ENCODE peak calls at places on chromosomes 16 and 17, in five cellular contexts. Z, E, Y, C and V are unnamed samples.

GRCh38 chr16:67547423-67548264 is 14.7 kb upstream of the CTCF start:
- DNase-seq in Z (no peak), E (peak), C (peak), Y (no peak), V (peak)

GRCh38 chr17:15311996-15312395 is 29.4 kb downstream of the TEKT3 start:
- DNase-seq in C (no peak), E (no peak), Y (no peak), Z (no peak), V (no peak)

GRCh38 chr17:11925271-11926021 is 71.8 kb downstream of the ZNF18 start:
- DNase-seq in C (no peak), Z (no peak), E (no peak), Y (no peak), V (no peak)

GRCh38 chr17:7515912-7516610 is 31.9 kb downstream of the POLR2A start:
- DNase-seq in E (no peak), C (no peak), Y (no peak), Z (no peak), V (no peak)

GRCh38 chr16:8721693-8722348 is 47.4 kb downstream of the ABAT start:
- DNase-seq in Y (no peak), E (no peak), Z (no peak), C (no peak), V (no peak)

GRCh38 chr16:88368994-88369393 is 13.8 kb upstream of the ZNF469 start:
- DNase-seq in E (no peak), Z (no peak), Y (no peak), C (no peak), V (no peak)

GRCh38 chr16:1450218-1450617 is 5.9 kb upstream of the CCDC154 start:
- DNase-seq in C (no peak), Z (no peak), E (no peak), Y (no peak), V (no peak)

GRCh38 chr17:16953841-16954240 is 18.1 kb downstream of the TNFRSF13B start:
- DNase-seq in E (no peak), Z (no peak), Y (no peak), C (no peak), V (no peak)

GRCh38 chr17:8124350-8125195 is 667 bp upstream of the HES7 start:
- DNase-seq in C (peak), Y (no peak), E (no peak), Z (no peak), V (peak)

GRCh38 chr16:66459878-66460277 is 32.8 kb downstream of the BEAN1 start:
- DNase-seq in C (no peak), Y (no peak), Z (no peak), E (no peak), V (no peak)

GRCh38 chr17:80277751-80278671 is 17.4 kb downstream of the RNF213 start:
- DNase-seq in Z (peak), C (no peak), E (no peak), Y (peak), V (no peak)

GRCh38 chr16:20901441-20902112 is 1.0 kb downstream of the LYRM1 start:
- DNase-seq in Z (no peak), C (peak), E (peak), Y (peak), V (peak)

GRCh38 chr17:31509095-31509804 is 117.8 kb downstream of the RAB11FIP4 start:
- DNase-seq in C (peak), E (no peak), Y (no peak), Z (no peak), V (no peak)

GRCh38 chr17:22703786-22704441 is 1011.6 kb downstream of the KCNJ18 start:
- DNase-seq in E (no peak), Y (no peak), C (no peak), Z (no peak), V (no peak)

GRCh38 chr16:89017956-89018604 is 41.1 kb upstream of the CBFA2T3 start:
- DNase-seq in E (no peak), Y (no peak), C (no peak), Z (no peak), V (no peak)

GRCh38 chr16:63302841-63303240 is 1266.6 kb upstream of the CDH8 start:
- DNase-seq in Z (no peak), E (no peak), C (no peak), Y (no peak), V (no peak)

GRCh38 chr16:79607587-79607986 is 7.0 kb upstream of the MAF start:
- DNase-seq in Z (no peak), Y (peak), C (no peak), E (no peak), V (no peak)

GRCh38 chr16:54176376-54176901 is 110.1 kb downstream of the IRX3 start:
- DNase-seq in C (no peak), Z (no peak), E (no peak), Y (no peak), V (no peak)

GRCh38 chr17:40561871-40562611 is 3.2 kb downstream of the CCR7 start:
- DNase-seq in Z (no peak), Y (no peak), C (peak), E (peak), V (peak)

GRCh38 chr17:78284146-78284545 is 52.7 kb downstream of the TMEM235 start:
- DNase-seq in C (no peak), Z (no peak), Y (peak), E (no peak), V (no peak)

GRCh38 chr16:29806096-29806579 is at the start of gene MAZ:
- DNase-seq in Z (no peak), E (no peak), Y (no peak), C (no peak), V (peak)

GRCh38 chr17:17089796-17090641 is 47.8 kb downstream of the MPRIP start:
- DNase-seq in Y (no peak), E (no peak), Z (no peak), C (no peak), V (no peak)

GRCh38 chr16:12661656-12662172 is 142.0 kb downstream of the CPPED1 start:
- DNase-seq in Z (peak), C (peak), Y (peak), E (no peak), V (peak)

GRCh38 chr16:83351846-83352245 is 455.9 kb upstream of the HSBP1 start:
- DNase-seq in Y (no peak), C (no peak), E (no peak), Z (no peak), V (no peak)

GRCh38 chr16:87463722-87464690 is 28.8 kb downstream of the ZCCHC14 start:
- DNase-seq in Y (no peak), E (peak), C (peak), Z (no peak), V (peak)

GRCh38 chr17:2634361-2634960 is 41.0 kb downstream of the PAFAH1B1 start:
- DNase-seq in Z (no peak), C (no peak), Y (peak), E (no peak), V (no peak)

GRCh38 chr17:6461246-6461645 is 17.0 kb downstream of the PIMREG start:
- DNase-seq in C (no peak), Y (no peak), Z (no peak), E (no peak), V (no peak)

GRCh38 chr17:15513058-15513858 is 45.8 kb upstream of the CDRT4 start:
- DNase-seq in Z (no peak), C (no peak), E (no peak), Y (peak), V (no peak)

GRCh38 chr16:73739049-73739769 is 557.4 kb upstream of the PSMD7 start:
- DNase-seq in Z (no peak), C (no peak), E (no peak), Y (no peak), V (no peak)

GRCh38 chr17:80414508-80414802 is 512 bp upstream of the ENDOV start:
- DNase-seq in Z (no peak), C (peak), E (no peak), Y (peak), V (peak)